ENCODE peak calls at places on chromosome 1, in seven cellular contexts. One of them, this sample, is unnamed. For H3K36me3, the result is how much of the 10 kb centered on the place peaks cover.

GRCh38 chr1:156498447-156499193 is 2.0 kb downstream of the MEF2D start:
- DNase-seq in IMR-90: peak
- DNase-seq in body of pancreas: peak
- DNase-seq in pancreas: peak
- DNase-seq in lower lobe of right lung: no peak
- DNase-seq in SJSA1: no peak
- DNase-seq in CD4-positive, CD25-positive, alpha-beta regulatory T cell: no peak
- DNase-seq in this sample: no peak

GRCh38 chr1:115277276-115277675 is 60.8 kb downstream of the NGF start:
- DNase-seq in IMR-90: peak
- DNase-seq in SJSA1: no peak
- DNase-seq in pancreas: no peak
- DNase-seq in CD4-positive, CD25-positive, alpha-beta regulatory T cell: no peak
- DNase-seq in body of pancreas: no peak
- DNase-seq in lower lobe of right lung: no peak
- DNase-seq in this sample: no peak

GRCh38 chr1:193115629-193116227 is 6.1 kb upstream of the CDC73 start:
- DNase-seq in CD4-positive, CD25-positive, alpha-beta regulatory T cell: no peak
- DNase-seq in SJSA1: peak
- DNase-seq in body of pancreas: peak
- DNase-seq in pancreas: no peak
- DNase-seq in IMR-90: peak
- DNase-seq in lower lobe of right lung: no peak
- DNase-seq in this sample: peak

GRCh38 chr1:112695276-112695675 is 11.7 kb downstream of the RHOC start:
- DNase-seq in lower lobe of right lung: no peak
- DNase-seq in pancreas: no peak
- DNase-seq in CD4-positive, CD25-positive, alpha-beta regulatory T cell: no peak
- DNase-seq in IMR-90: no peak
- DNase-seq in SJSA1: no peak
- DNase-seq in body of pancreas: no peak
- DNase-seq in this sample: no peak

GRCh38 chr1:25794325-25794724 is 5.7 kb upstream of the SELENON start:
- DNase-seq in SJSA1: no peak
- DNase-seq in IMR-90: no peak
- DNase-seq in lower lobe of right lung: no peak
- DNase-seq in CD4-positive, CD25-positive, alpha-beta regulatory T cell: no peak
- DNase-seq in body of pancreas: no peak
- DNase-seq in pancreas: no peak
- DNase-seq in this sample: no peak

GRCh38 chr1:145885738-145886287 is at the start of gene ANKRD35:
- DNase-seq in SJSA1: peak
- DNase-seq in body of pancreas: peak
- DNase-seq in IMR-90: peak
- DNase-seq in lower lobe of right lung: peak
- DNase-seq in CD4-positive, CD25-positive, alpha-beta regulatory T cell: peak
- DNase-seq in pancreas: peak
- DNase-seq in this sample: peak

GRCh38 chr1:38418195-38419030 is 371.8 kb upstream of the POU3F1 start:
- DNase-seq in pancreas: no peak
- DNase-seq in lower lobe of right lung: no peak
- DNase-seq in SJSA1: no peak
- DNase-seq in body of pancreas: no peak
- DNase-seq in IMR-90: no peak
- DNase-seq in CD4-positive, CD25-positive, alpha-beta regulatory T cell: no peak
- DNase-seq in this sample: no peak

GRCh38 chr1:10762153-10762523 is 34.3 kb downstream of the CASZ1 start:
- DNase-seq in lower lobe of right lung: no peak
- DNase-seq in pancreas: no peak
- DNase-seq in SJSA1: no peak
- DNase-seq in body of pancreas: no peak
- DNase-seq in CD4-positive, CD25-positive, alpha-beta regulatory T cell: no peak
- DNase-seq in IMR-90: no peak
- DNase-seq in this sample: no peak

GRCh38 chr1:110746644-110747259 is 72.0 kb upstream of the KCNA3 start:
- DNase-seq in CD4-positive, CD25-positive, alpha-beta regulatory T cell: peak
- DNase-seq in pancreas: peak
- DNase-seq in body of pancreas: peak
- DNase-seq in lower lobe of right lung: peak
- DNase-seq in IMR-90: peak
- DNase-seq in SJSA1: peak
- DNase-seq in this sample: peak

GRCh38 chr1:21174638-21175323 is 1.9 kb downstream of the EIF4G3 start:
- DNase-seq in CD4-positive, CD25-positive, alpha-beta regulatory T cell: no peak
- DNase-seq in pancreas: no peak
- DNase-seq in lower lobe of right lung: no peak
- DNase-seq in body of pancreas: peak
- DNase-seq in SJSA1: no peak
- DNase-seq in IMR-90: peak
- DNase-seq in this sample: peak

GRCh38 chr1:61058477-61059245 is 23.7 kb upstream of the NFIA start:
- DNase-seq in IMR-90: peak
- DNase-seq in body of pancreas: no peak
- DNase-seq in lower lobe of right lung: no peak
- DNase-seq in pancreas: no peak
- DNase-seq in SJSA1: no peak
- DNase-seq in CD4-positive, CD25-positive, alpha-beta regulatory T cell: no peak
- DNase-seq in this sample: no peak

GRCh38 chr1:175072131-175072941 is 4.7 kb downstream of the TNN start:
- DNase-seq in IMR-90: peak
- DNase-seq in CD4-positive, CD25-positive, alpha-beta regulatory T cell: peak
- DNase-seq in pancreas: peak
- DNase-seq in SJSA1: peak
- DNase-seq in body of pancreas: peak
- DNase-seq in lower lobe of right lung: no peak
- DNase-seq in this sample: no peak

GRCh38 chr1:77978293-77978968 is 441 bp downstream of the FUBP1 start:
- DNase-seq in lower lobe of right lung: no peak
- DNase-seq in SJSA1: peak
- DNase-seq in body of pancreas: peak
- DNase-seq in CD4-positive, CD25-positive, alpha-beta regulatory T cell: peak
- DNase-seq in IMR-90: peak
- DNase-seq in pancreas: peak
- DNase-seq in this sample: peak

GRCh38 chr1:243246916-243247315 is 8.2 kb downstream of the CEP170 start:
- DNase-seq in lower lobe of right lung: no peak
- DNase-seq in pancreas: no peak
- DNase-seq in SJSA1: no peak
- DNase-seq in CD4-positive, CD25-positive, alpha-beta regulatory T cell: no peak
- DNase-seq in body of pancreas: no peak
- DNase-seq in IMR-90: peak
- DNase-seq in this sample: no peak

GRCh38 chr1:243249214-243249613 is 5.9 kb downstream of the CEP170 start:
- DNase-seq in body of pancreas: no peak
- DNase-seq in IMR-90: no peak
- DNase-seq in pancreas: no peak
- DNase-seq in SJSA1: no peak
- DNase-seq in lower lobe of right lung: no peak
- DNase-seq in CD4-positive, CD25-positive, alpha-beta regulatory T cell: no peak
- DNase-seq in this sample: no peak

GRCh38 chr1:243250102-243250501 is 5.0 kb downstream of the CEP170 start:
- DNase-seq in body of pancreas: no peak
- DNase-seq in IMR-90: no peak
- DNase-seq in CD4-positive, CD25-positive, alpha-beta regulatory T cell: no peak
- DNase-seq in pancreas: no peak
- DNase-seq in SJSA1: no peak
- DNase-seq in lower lobe of right lung: no peak
- DNase-seq in this sample: no peak

GRCh38 chr1:243244420-243244819 is 10.7 kb downstream of the CEP170 start:
- DNase-seq in IMR-90: no peak
- DNase-seq in SJSA1: no peak
- DNase-seq in lower lobe of right lung: no peak
- DNase-seq in body of pancreas: no peak
- DNase-seq in CD4-positive, CD25-positive, alpha-beta regulatory T cell: no peak
- DNase-seq in pancreas: no peak
- DNase-seq in this sample: no peak

DNA sequence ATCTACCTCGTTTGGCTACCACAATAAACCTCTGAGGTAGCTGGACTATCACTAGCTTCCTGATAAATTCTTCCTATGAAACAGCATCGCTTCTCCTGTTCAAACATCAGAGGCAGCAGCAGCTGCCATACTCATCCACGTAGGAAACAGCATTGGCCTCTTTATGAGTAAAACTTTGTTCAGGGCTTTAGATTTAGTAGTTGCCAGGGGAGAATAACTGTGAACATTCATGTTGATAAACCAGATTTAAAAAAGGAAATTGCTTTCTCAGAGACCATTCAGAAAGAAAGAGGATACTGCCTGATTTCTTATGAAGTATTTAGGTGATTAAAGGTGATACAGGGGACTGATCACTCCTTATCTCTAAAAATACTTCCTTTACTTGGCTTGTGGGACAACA is 7.2 kb downstream of the CEP170 start:
- DNase-seq in lower lobe of right lung: no peak
- DNase-seq in pancreas: no peak
- DNase-seq in SJSA1: no peak
- DNase-seq in CD4-positive, CD25-positive, alpha-beta regulatory T cell: no peak
- DNase-seq in IMR-90: no peak
- DNase-seq in body of pancreas: no peak
- DNase-seq in this sample: no peak
- H3K36me3 ChIP-seq in lower lobe of right lung: under half
- H3K36me3 ChIP-seq in pancreas: under half
- H3K36me3 ChIP-seq in SJSA1: under half
- H3K36me3 ChIP-seq in CD4-positive, CD25-positive, alpha-beta regulatory T cell: under half
- H3K36me3 ChIP-seq in IMR-90: under half
- H3K36me3 ChIP-seq in body of pancreas: under half
- H3K36me3 ChIP-seq in this sample: under half

GRCh38 chr1:226158457-226158856 is 28.1 kb downstream of the ACBD3 start:
- DNase-seq in pancreas: no peak
- DNase-seq in CD4-positive, CD25-positive, alpha-beta regulatory T cell: no peak
- DNase-seq in lower lobe of right lung: no peak
- DNase-seq in SJSA1: no peak
- DNase-seq in body of pancreas: no peak
- DNase-seq in IMR-90: no peak
- DNase-seq in this sample: no peak
- H3K27ac ChIP-seq in pancreas: no peak
- H3K27ac ChIP-seq in CD4-positive, CD25-positive, alpha-beta regulatory T cell: no peak
- H3K27ac ChIP-seq in lower lobe of right lung: no peak
- H3K27ac ChIP-seq in SJSA1: no peak
- H3K27ac ChIP-seq in body of pancreas: no peak
- H3K27ac ChIP-seq in IMR-90: no peak
- H3K27ac ChIP-seq in this sample: no peak

GRCh38 chr1:228399531-228400236 is 7.0 kb downstream of the TRIM11 start:
- DNase-seq in SJSA1: no peak
- DNase-seq in lower lobe of right lung: no peak
- DNase-seq in IMR-90: no peak
- DNase-seq in CD4-positive, CD25-positive, alpha-beta regulatory T cell: no peak
- DNase-seq in body of pancreas: no peak
- DNase-seq in pancreas: no peak
- DNase-seq in this sample: no peak

GRCh38 chr1:228397966-228398365 is 8.7 kb downstream of the TRIM11 start:
- DNase-seq in SJSA1: no peak
- DNase-seq in CD4-positive, CD25-positive, alpha-beta regulatory T cell: no peak
- DNase-seq in lower lobe of right lung: no peak
- DNase-seq in pancreas: no peak
- DNase-seq in body of pancreas: no peak
- DNase-seq in IMR-90: no peak
- DNase-seq in this sample: no peak

GRCh38 chr1:228397454-228397786 is 9.2 kb downstream of the TRIM11 start:
- DNase-seq in lower lobe of right lung: peak
- DNase-seq in pancreas: no peak
- DNase-seq in IMR-90: no peak
- DNase-seq in SJSA1: no peak
- DNase-seq in body of pancreas: no peak
- DNase-seq in CD4-positive, CD25-positive, alpha-beta regulatory T cell: peak
- DNase-seq in this sample: no peak

GRCh38 chr1:228400237-228400651 is 6.4 kb downstream of the TRIM11 start:
- DNase-seq in CD4-positive, CD25-positive, alpha-beta regulatory T cell: no peak
- DNase-seq in SJSA1: no peak
- DNase-seq in lower lobe of right lung: no peak
- DNase-seq in body of pancreas: no peak
- DNase-seq in pancreas: no peak
- DNase-seq in IMR-90: no peak
- DNase-seq in this sample: no peak

GRCh38 chr1:228398741-228399461 is 7.7 kb downstream of the TRIM11 start:
- DNase-seq in body of pancreas: no peak
- DNase-seq in IMR-90: no peak
- DNase-seq in lower lobe of right lung: no peak
- DNase-seq in pancreas: no peak
- DNase-seq in SJSA1: no peak
- DNase-seq in CD4-positive, CD25-positive, alpha-beta regulatory T cell: no peak
- DNase-seq in this sample: no peak
- H3K36me3 ChIP-seq in body of pancreas: under half
- H3K36me3 ChIP-seq in IMR-90: half or more
- H3K36me3 ChIP-seq in lower lobe of right lung: half or more
- H3K36me3 ChIP-seq in pancreas: under half
- H3K36me3 ChIP-seq in SJSA1: half or more
- H3K36me3 ChIP-seq in CD4-positive, CD25-positive, alpha-beta regulatory T cell: under half
- H3K36me3 ChIP-seq in this sample: under half

DNA sequence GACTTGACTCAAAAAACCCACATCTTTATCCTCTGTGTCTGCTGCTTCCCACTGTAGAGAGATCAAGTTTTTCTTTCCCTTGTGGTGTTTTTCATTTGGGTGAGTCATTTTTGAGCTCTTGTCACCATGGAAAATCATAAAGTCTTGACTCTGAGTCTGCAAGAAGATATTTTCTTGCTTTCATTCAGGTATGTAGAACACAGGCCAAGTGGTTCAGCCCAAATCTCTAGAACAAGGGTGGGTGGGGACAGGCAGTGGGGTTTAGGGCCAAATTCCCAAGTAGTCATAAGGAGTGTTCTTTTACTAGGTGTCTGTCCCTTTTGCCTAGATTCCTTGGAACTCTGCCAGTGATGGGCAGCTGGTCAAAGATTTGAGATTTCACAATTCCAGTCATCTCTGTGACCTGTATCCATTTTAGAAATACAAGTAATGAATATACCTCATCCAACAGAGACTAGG is 21.5 kb upstream of the ARHGAP29 start:
- DNase-seq in pancreas: no peak
- DNase-seq in body of pancreas: peak
- DNase-seq in lower lobe of right lung: no peak
- DNase-seq in SJSA1: no peak
- DNase-seq in CD4-positive, CD25-positive, alpha-beta regulatory T cell: no peak
- DNase-seq in IMR-90: peak
- DNase-seq in this sample: no peak
- H3K27ac ChIP-seq in pancreas: no peak
- H3K27ac ChIP-seq in body of pancreas: no peak
- H3K27ac ChIP-seq in lower lobe of right lung: peak
- H3K27ac ChIP-seq in SJSA1: no peak
- H3K27ac ChIP-seq in CD4-positive, CD25-positive, alpha-beta regulatory T cell: no peak
- H3K27ac ChIP-seq in IMR-90: peak
- H3K27ac ChIP-seq in this sample: no peak

DNA sequence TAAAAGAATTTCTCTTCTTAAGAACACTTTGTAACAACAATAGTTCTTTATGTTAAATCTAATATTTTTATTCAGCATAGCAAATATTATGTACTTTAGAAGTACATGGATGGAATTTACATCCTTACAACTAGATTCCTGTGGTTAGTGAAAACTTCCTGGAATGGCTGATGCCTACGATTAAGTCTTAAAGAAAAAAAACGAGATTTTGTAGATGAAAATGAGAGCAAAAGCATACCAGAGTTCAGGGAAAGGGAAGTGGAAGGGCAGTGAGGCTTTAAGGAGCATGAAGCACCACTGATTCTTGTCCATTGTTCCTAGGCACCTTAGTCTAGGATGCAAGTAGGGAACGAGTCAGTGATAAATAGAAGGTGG is 26.7 kb downstream of the CFH start:
- DNase-seq in body of pancreas: no peak
- DNase-seq in SJSA1: no peak
- DNase-seq in lower lobe of right lung: no peak
- DNase-seq in IMR-90: peak
- DNase-seq in CD4-positive, CD25-positive, alpha-beta regulatory T cell: no peak
- DNase-seq in pancreas: no peak
- DNase-seq in this sample: no peak
- H3K36me3 ChIP-seq in body of pancreas: under half
- H3K36me3 ChIP-seq in SJSA1: under half
- H3K36me3 ChIP-seq in lower lobe of right lung: under half
- H3K36me3 ChIP-seq in IMR-90: under half
- H3K36me3 ChIP-seq in CD4-positive, CD25-positive, alpha-beta regulatory T cell: under half
- H3K36me3 ChIP-seq in pancreas: under half
- H3K36me3 ChIP-seq in this sample: under half

This sample was measured in small intestine.